ENCODE peak calls at places on chromosome 21, in four cellular contexts. D is posterior vena cava, A is HS-5, R is HFFc6. C is an unnamed sample.

GRCh38 chr21:17987328-17987727 is 168.2 kb upstream of the C21orf91 start:
- DNase-seq in D (no peak), R (no peak), A (no peak), C (no peak)

GRCh38 chr21:21858502-21859334 is 860.5 kb downstream of the NCAM2 start:
- DNase-seq in A (no peak), D (no peak), R (no peak), C (no peak)

GRCh38 chr21:46092026-46092764 is 5.7 kb upstream of the COL6A2 start:
- DNase-seq in R (peak), A (peak), D (peak), C (no peak)

GRCh38 chr21:26546698-26547097 is 26.4 kb downstream of the CYYR1 start:
- DNase-seq in A (no peak), D (no peak), R (no peak), C (no peak)

GRCh38 chr21:46121286-46122221 is 23.6 kb downstream of the COL6A2 start:
- DNase-seq in R (no peak), A (no peak), D (peak), C (no peak)

GRCh38 chr21:31142600-31142999 is 104.3 kb upstream of the KRTAP19-8 start:
- DNase-seq in R (no peak), D (no peak), A (no peak), C (no peak)

GRCh38 chr21:42435833-42436232 is 32.1 kb downstream of the UBASH3A start:
- DNase-seq in D (no peak), R (no peak), A (no peak), C (no peak)

GRCh38 chr21:33268736-33269441 is 2.7 kb downstream of the IL10RB start:
- DNase-seq in D (no peak), R (no peak), A (no peak), C (no peak)

GRCh38 chr21:27454234-27454633 is 487.3 kb upstream of the ADAMTS5 start:
- DNase-seq in R (no peak), A (no peak), D (no peak), C (no peak)

GRCh38 chr21:44458971-44459711 is 3.8 kb downstream of the LRRC3 start:
- DNase-seq in D (peak), A (no peak), R (no peak), C (no peak)

GRCh38 chr21:45366931-45367401 is 38.0 kb upstream of the COL18A1 start:
- DNase-seq in R (peak), D (peak), A (peak), C (no peak)

GRCh38 chr21:42047821-42048613 is 23.1 kb upstream of the UMODL1 start:
- DNase-seq in R (peak), A (peak), D (peak), C (no peak)

GRCh38 chr21:46207006-46207919 is 21.3 kb downstream of the LSS start:
- DNase-seq in A (no peak), R (no peak), D (peak), C (no peak)

GRCh38 chr21:29604096-29604495 is 305.4 kb downstream of the BACH1 start:
- DNase-seq in A (no peak), D (no peak), R (no peak), C (no peak)

GRCh38 chr21:30882907-30883597 is 1.7 kb upstream of the KRTAP11-1 start:
- DNase-seq in D (no peak), R (no peak), A (no peak), C (no peak)

GRCh38 chr21:36887983-36888382 is 78.5 kb downstream of the HLCS start:
- DNase-seq in R (no peak), D (no peak), A (no peak), C (peak)

GRCh38 chr21:38863843-38864363 is 58.2 kb downstream of the ETS2 start:
- DNase-seq in D (no peak), R (no peak), A (no peak), C (no peak)

GRCh38 chr21:35002879-35003722 is 46.0 kb downstream of the RUNX1 start:
- DNase-seq in D (no peak), R (peak), A (no peak), C (no peak)

GRCh38 chr21:39379986-39380891 is 31.4 kb upstream of the HMGN1 start:
- DNase-seq in A (peak), R (peak), D (peak), C (peak)

GRCh38 chr21:45590246-45590725 is 48.0 kb upstream of the SLC19A1 start:
- DNase-seq in A (no peak), D (peak), R (no peak), C (peak)

GRCh38 chr21:16976132-16976666 is 536.6 kb upstream of the CXADR start:
- DNase-seq in A (no peak), D (no peak), R (no peak), C (peak)

GRCh38 chr21:41772351-41773080 is 5.7 kb upstream of the RIPK4 start:
- DNase-seq in R (no peak), D (peak), A (no peak), C (no peak)

GRCh38 chr21:25670726-25671125 is 31.7 kb downstream of the JAM2 start:
- DNase-seq in R (no peak), A (peak), D (no peak), C (no peak)

GRCh38 chr21:27045281-27045985 is 78.5 kb upstream of the ADAMTS5 start:
- DNase-seq in R (no peak), A (no peak), D (no peak), C (no peak)